ENCODE peak calls at places on chromosome 2, in seven cellular contexts. E, I, A, H, L, N and G are unnamed samples.
A peak's percentile ranks its signal among the peaks of the same experiment; 100 is the strongest.

GRCh38 chr2:148603562-148603920 is 41.0 kb upstream of the EPC2 start:
- DNase-seq in E (no peak), I (no peak), A (no peak), H (no peak), L (no peak), N (no peak), G (no peak)

GRCh38 chr2:230798769-230799399 is 65.9 kb upstream of the ITM2C start:
- DNase-seq in E (no peak), I (peak; percentile 41), A (no peak), H (peak; percentile 32), L (no peak), N (no peak), G (no peak)

GRCh38 chr2:120771111-120771555 is 35.5 kb downstream of the GLI2 start:
- DNase-seq in E (peak; percentile 53), I (no peak), A (no peak), H (no peak), L (no peak), N (no peak), G (no peak)

GRCh38 chr2:215900203-215900611 is 113.1 kb downstream of the MREG start:
- DNase-seq in E (no peak), I (no peak), A (no peak), H (no peak), L (no peak), N (no peak), G (no peak)

GRCh38 chr2:178277741-178278197 is 83.5 kb downstream of the OSBPL6 start:
- DNase-seq in E (no peak), I (no peak), A (no peak), H (no peak), L (no peak), N (no peak), G (no peak)

GRCh38 chr2:55590810-55591440 is 26.5 kb downstream of the PPP4R3B start:
- DNase-seq in E (no peak), I (no peak), A (no peak), H (no peak), L (no peak), N (no peak), G (no peak)

GRCh38 chr2:64975232-64975791 is 13.9 kb upstream of the SLC1A4 start:
- DNase-seq in E (no peak), I (no peak), A (peak; percentile 75), H (peak; percentile 37), L (no peak), N (no peak), G (peak; percentile 48)

GRCh38 chr2:33859791-33860461 is 260.8 kb upstream of the FAM98A start:
- DNase-seq in E (no peak), I (no peak), A (no peak), H (no peak), L (no peak), N (no peak), G (no peak)

GRCh38 chr2:39743170-39743851 is 35.7 kb downstream of the THUMPD2 start:
- DNase-seq in E (no peak), I (no peak), A (no peak), H (peak; percentile 61), L (no peak), N (no peak), G (no peak)

GRCh38 chr2:186256540-186256939 is 229.5 kb upstream of the ZC3H15 start:
- DNase-seq in E (no peak), I (no peak), A (no peak), H (peak; percentile 16), L (no peak), N (no peak), G (no peak)

DNA sequence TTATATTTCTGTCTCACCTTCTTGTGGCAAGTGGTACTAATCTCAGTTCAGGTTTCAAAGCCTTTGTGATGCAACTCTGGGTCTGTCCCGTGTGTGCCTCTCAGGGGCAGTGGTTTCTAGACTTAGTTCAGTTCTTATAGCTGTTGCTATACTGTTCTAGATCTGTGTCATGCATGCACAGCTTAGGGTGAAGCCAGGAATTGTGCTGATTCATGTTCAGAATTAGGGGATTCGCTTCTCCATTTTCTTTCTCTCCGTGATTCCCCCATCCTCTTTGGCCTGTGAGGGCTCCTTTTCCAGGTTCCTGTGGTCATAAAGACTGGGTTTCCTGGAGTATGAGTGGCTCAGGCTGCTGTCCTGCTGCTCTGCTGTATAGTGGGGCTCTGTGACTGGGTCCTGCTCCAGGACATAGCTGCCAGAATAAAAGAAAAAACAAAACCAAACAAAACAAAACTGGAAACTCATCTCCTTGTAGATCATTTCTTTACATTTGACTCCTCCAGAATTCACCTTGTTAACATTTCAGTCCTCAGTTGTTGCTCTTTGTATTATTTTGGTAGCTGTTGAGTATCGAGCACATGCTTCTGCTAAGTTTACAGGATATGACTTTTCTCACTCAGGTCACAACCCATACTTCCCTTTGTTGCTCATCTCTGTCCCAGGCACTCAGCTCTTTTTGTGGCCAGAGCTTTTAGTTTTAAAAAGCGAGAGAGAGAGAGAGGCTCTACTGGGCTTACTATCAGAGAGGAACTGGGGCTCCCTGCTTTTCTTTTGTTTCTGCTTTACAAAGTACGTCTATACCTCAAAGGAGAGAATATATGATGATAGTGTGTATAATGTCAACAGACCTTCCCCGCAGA is 34.2 kb downstream of the CERS6 start:
- DNase-seq in E (no peak), I (peak; percentile 12), A (no peak), H (peak; percentile 37), L (no peak), N (no peak), G (no peak)
- H3K27ac ChIP-seq in E (no peak overlapping the region), I (peak overlapping the region; percentile 42), A (no peak overlapping the region), H (peak overlapping the region; percentile 68), L (no peak overlapping the region), N (peak overlapping the region; percentile 71), G (peak overlapping the region; percentile 53)

DNA sequence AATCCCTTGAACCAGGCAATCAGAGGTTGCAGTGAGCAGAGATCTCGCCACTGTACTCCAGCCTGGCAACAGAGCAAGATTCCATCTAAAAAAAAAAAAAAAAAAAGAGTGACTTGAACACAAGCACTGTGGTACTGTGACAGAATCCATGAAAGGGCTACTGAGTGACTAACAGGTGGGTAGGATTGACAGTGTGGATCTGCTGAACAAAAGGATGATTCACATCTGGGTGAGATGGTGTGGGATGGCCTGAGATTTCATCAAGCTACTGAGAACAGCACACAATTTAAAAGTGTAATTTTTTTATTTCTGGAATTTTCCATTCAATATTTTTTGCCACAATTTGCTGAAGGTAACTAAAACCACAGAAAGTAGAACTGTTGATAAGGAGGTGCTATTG is 13.3 kb upstream of the SP3 start:
- DNase-seq in E (no peak), I (no peak), A (no peak), H (no peak), L (no peak), N (no peak), G (no peak)
- TF ChIP-seq CTCF in E (no peak), I (no peak), A (no peak), H (no peak), L (no peak), N (no peak), G (no peak)

GRCh38 chr2:6495466-6495865 is 370.2 kb downstream of the CMPK2 start:
- DNase-seq in E (no peak), I (no peak), A (no peak), H (no peak), L (no peak), N (no peak), G (no peak)

GRCh38 chr2:6497048-6497447 is 368.7 kb downstream of the CMPK2 start:
- DNase-seq in E (no peak), I (no peak), A (no peak), H (no peak), L (no peak), N (no peak), G (no peak)

GRCh38 chr2:6496376-6496775 is 369.3 kb downstream of the CMPK2 start:
- DNase-seq in E (no peak), I (no peak), A (no peak), H (no peak), L (no peak), N (no peak), G (no peak)

GRCh38 chr2:6499691-6500090 is 366.0 kb downstream of the CMPK2 start:
- DNase-seq in E (no peak), I (no peak), A (no peak), H (no peak), L (no peak), N (no peak), G (no peak)
- H3K27ac ChIP-seq in E (no peak overlapping the region), I (no peak overlapping the region), A (no peak overlapping the region), H (no peak overlapping the region), L (no peak overlapping the region), N (no peak overlapping the region), G (no peak overlapping the region)

GRCh38 chr2:79627237-79627636 is 114.4 kb downstream of the CTNNA2 start:
- DNase-seq in E (no peak), I (no peak), A (no peak), H (no peak), L (no peak), N (no peak), G (no peak)

GRCh38 chr2:79630972-79631551 is 118.2 kb downstream of the CTNNA2 start:
- DNase-seq in E (no peak), I (no peak), A (no peak), H (no peak), L (no peak), N (no peak), G (no peak)

DNA sequence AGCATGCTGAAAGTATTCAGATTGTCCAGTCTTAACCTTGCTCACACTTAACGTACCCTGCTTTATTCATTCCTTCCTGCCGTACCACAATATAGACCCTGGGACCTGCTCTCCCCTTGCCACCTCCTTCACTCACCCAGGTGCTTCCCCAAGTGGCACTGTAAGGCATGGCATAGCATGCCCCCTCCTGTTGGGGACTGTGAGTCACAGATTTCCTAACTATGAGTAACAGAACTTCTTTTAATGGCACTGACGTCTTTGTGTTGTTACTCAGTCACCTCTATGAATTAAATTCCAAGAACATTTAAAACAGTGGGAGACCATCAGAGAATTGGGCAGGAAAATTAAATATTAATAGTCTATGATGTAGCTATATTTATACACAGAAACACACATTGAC is 117.2 kb downstream of the CTNNA2 start:
- DNase-seq in E (no peak), I (no peak), A (no peak), H (no peak), L (peak; percentile 28), N (no peak), G (no peak)
- TF ChIP-seq CTCF in E (no peak), I (no peak), A (no peak), H (peak; percentile 46), L (peak; percentile 43), N (no peak), G (no peak)

GRCh38 chr2:157838442-157839161 is 37.5 kb downstream of the ACVR1 start:
- DNase-seq in E (no peak), I (no peak), A (peak; percentile 48), H (peak; percentile 79), L (no peak), N (peak; percentile 39), G (peak; percentile 57)

GRCh38 chr2:157840568-157841156 is 35.5 kb downstream of the ACVR1 start:
- DNase-seq in E (peak; percentile 83), I (no peak), A (peak; percentile 46), H (no peak), L (peak; percentile 36), N (peak; percentile 83), G (no peak)

GRCh38 chr2:157839162-157839801 is 36.8 kb downstream of the ACVR1 start:
- DNase-seq in E (no peak), I (no peak), A (no peak), H (peak; percentile 60), L (peak; percentile 86), N (no peak), G (no peak)

GRCh38 chr2:157841485-157841884 is 34.6 kb downstream of the ACVR1 start:
- DNase-seq in E (no peak), I (no peak), A (no peak), H (no peak), L (no peak), N (no peak), G (no peak)

GRCh38 chr2:157839822-157840221 is 36.3 kb downstream of the ACVR1 start:
- DNase-seq in E (no peak), I (no peak), A (no peak), H (no peak), L (no peak), N (no peak), G (no peak)
- H3K27ac ChIP-seq in E (no peak overlapping the region), I (no peak overlapping the region), A (no peak overlapping the region), H (no peak overlapping the region), L (no peak overlapping the region), N (peak overlapping the region; percentile 80), G (peak overlapping the region; percentile 97)